ENCODE peak calls at places on chromosomes 2 and 18, in ten cellular contexts. One of them, this sample, is unnamed.

GRCh38 chr2:203737360-203737759 is 30.9 kb downstream of the CD28 start:
- DNase-seq in ecto neural progenitor cell: no peak
- DNase-seq in NCI-H345: no peak
- DNase-seq in activated T-cell treated with anti-CD3 and anti-CD28 coated beads for 1 hour: no peak
- DNase-seq in left colon: no peak
- DNase-seq in T-cell: no peak
- DNase-seq in stimulated activated CD8-positive, alpha-beta memory T cell treated with anti-CD3 and anti-CD28 coated beads, Interleukin-4, amount 100 ng/mL, for 4 hours: no peak
- DNase-seq in renal cortical epithelial cell: no peak
- DNase-seq in HS-27A: no peak
- DNase-seq in GM12878: no peak
- DNase-seq in this sample: no peak

GRCh38 chr2:233907627-233908026 is 9.5 kb upstream of the TRPM8 start:
- DNase-seq in stimulated activated CD8-positive, alpha-beta memory T cell treated with anti-CD3 and anti-CD28 coated beads, Interleukin-4, amount 100 ng/mL, for 4 hours: no peak
- DNase-seq in left colon: no peak
- DNase-seq in NCI-H345: no peak
- DNase-seq in renal cortical epithelial cell: no peak
- DNase-seq in HS-27A: no peak
- DNase-seq in ecto neural progenitor cell: no peak
- DNase-seq in GM12878: no peak
- DNase-seq in activated T-cell treated with anti-CD3 and anti-CD28 coated beads for 1 hour: no peak
- DNase-seq in T-cell: no peak
- DNase-seq in this sample: no peak

GRCh38 chr18:37537868-37538525 is 27.6 kb downstream of the CELF4 start:
- DNase-seq in GM12878: no peak
- DNase-seq in NCI-H345: peak
- DNase-seq in renal cortical epithelial cell: peak
- DNase-seq in HS-27A: peak
- DNase-seq in activated T-cell treated with anti-CD3 and anti-CD28 coated beads for 1 hour: peak
- DNase-seq in left colon: peak
- DNase-seq in stimulated activated CD8-positive, alpha-beta memory T cell treated with anti-CD3 and anti-CD28 coated beads, Interleukin-4, amount 100 ng/mL, for 4 hours: no peak
- DNase-seq in T-cell: peak
- DNase-seq in ecto neural progenitor cell: peak
- DNase-seq in this sample: peak

GRCh38 chr2:122105171-122105884 is 349.9 kb downstream of the TSN start:
- DNase-seq in T-cell: no peak
- DNase-seq in NCI-H345: no peak
- DNase-seq in stimulated activated CD8-positive, alpha-beta memory T cell treated with anti-CD3 and anti-CD28 coated beads, Interleukin-4, amount 100 ng/mL, for 4 hours: no peak
- DNase-seq in ecto neural progenitor cell: no peak
- DNase-seq in left colon: no peak
- DNase-seq in activated T-cell treated with anti-CD3 and anti-CD28 coated beads for 1 hour: no peak
- DNase-seq in HS-27A: no peak
- DNase-seq in renal cortical epithelial cell: no peak
- DNase-seq in GM12878: no peak
- DNase-seq in this sample: no peak

GRCh38 chr18:63070750-63071502 is 248.6 kb downstream of the BCL2 start:
- DNase-seq in renal cortical epithelial cell: no peak
- DNase-seq in T-cell: no peak
- DNase-seq in activated T-cell treated with anti-CD3 and anti-CD28 coated beads for 1 hour: no peak
- DNase-seq in GM12878: no peak
- DNase-seq in stimulated activated CD8-positive, alpha-beta memory T cell treated with anti-CD3 and anti-CD28 coated beads, Interleukin-4, amount 100 ng/mL, for 4 hours: no peak
- DNase-seq in ecto neural progenitor cell: no peak
- DNase-seq in NCI-H345: no peak
- DNase-seq in left colon: no peak
- DNase-seq in HS-27A: no peak
- DNase-seq in this sample: no peak

GRCh38 chr2:29014811-29015414 is 33.8 kb downstream of the TOGARAM2 start:
- DNase-seq in GM12878: no peak
- DNase-seq in NCI-H345: no peak
- DNase-seq in renal cortical epithelial cell: no peak
- DNase-seq in ecto neural progenitor cell: no peak
- DNase-seq in T-cell: peak
- DNase-seq in stimulated activated CD8-positive, alpha-beta memory T cell treated with anti-CD3 and anti-CD28 coated beads, Interleukin-4, amount 100 ng/mL, for 4 hours: peak
- DNase-seq in HS-27A: peak
- DNase-seq in left colon: no peak
- DNase-seq in activated T-cell treated with anti-CD3 and anti-CD28 coated beads for 1 hour: peak
- DNase-seq in this sample: peak

GRCh38 chr18:31302991-31303390 is 15.0 kb upstream of the DSG1 start:
- DNase-seq in renal cortical epithelial cell: peak
- DNase-seq in NCI-H345: no peak
- DNase-seq in ecto neural progenitor cell: no peak
- DNase-seq in activated T-cell treated with anti-CD3 and anti-CD28 coated beads for 1 hour: no peak
- DNase-seq in HS-27A: no peak
- DNase-seq in left colon: no peak
- DNase-seq in stimulated activated CD8-positive, alpha-beta memory T cell treated with anti-CD3 and anti-CD28 coated beads, Interleukin-4, amount 100 ng/mL, for 4 hours: no peak
- DNase-seq in GM12878: no peak
- DNase-seq in T-cell: no peak
- DNase-seq in this sample: no peak

GRCh38 chr2:88170472-88170892 is 336 bp downstream of the THNSL2 start:
- DNase-seq in HS-27A: no peak
- DNase-seq in T-cell: no peak
- DNase-seq in stimulated activated CD8-positive, alpha-beta memory T cell treated with anti-CD3 and anti-CD28 coated beads, Interleukin-4, amount 100 ng/mL, for 4 hours: no peak
- DNase-seq in renal cortical epithelial cell: no peak
- DNase-seq in left colon: no peak
- DNase-seq in ecto neural progenitor cell: no peak
- DNase-seq in GM12878: no peak
- DNase-seq in activated T-cell treated with anti-CD3 and anti-CD28 coated beads for 1 hour: no peak
- DNase-seq in NCI-H345: peak
- DNase-seq in this sample: no peak

GRCh38 chr2:216350214-216350789 is 22.0 kb downstream of the MARCHF4 start:
- DNase-seq in ecto neural progenitor cell: no peak
- DNase-seq in GM12878: no peak
- DNase-seq in NCI-H345: no peak
- DNase-seq in renal cortical epithelial cell: peak
- DNase-seq in HS-27A: no peak
- DNase-seq in activated T-cell treated with anti-CD3 and anti-CD28 coated beads for 1 hour: peak
- DNase-seq in left colon: no peak
- DNase-seq in T-cell: peak
- DNase-seq in stimulated activated CD8-positive, alpha-beta memory T cell treated with anti-CD3 and anti-CD28 coated beads, Interleukin-4, amount 100 ng/mL, for 4 hours: no peak
- DNase-seq in this sample: no peak

GRCh38 chr18:11066038-11066437 is 83.3 kb downstream of the PIEZO2 start:
- DNase-seq in T-cell: no peak
- DNase-seq in stimulated activated CD8-positive, alpha-beta memory T cell treated with anti-CD3 and anti-CD28 coated beads, Interleukin-4, amount 100 ng/mL, for 4 hours: no peak
- DNase-seq in GM12878: no peak
- DNase-seq in ecto neural progenitor cell: no peak
- DNase-seq in activated T-cell treated with anti-CD3 and anti-CD28 coated beads for 1 hour: no peak
- DNase-seq in HS-27A: no peak
- DNase-seq in renal cortical epithelial cell: no peak
- DNase-seq in NCI-H345: no peak
- DNase-seq in left colon: no peak
- DNase-seq in this sample: no peak

GRCh38 chr2:11692966-11693521 is 23.0 kb upstream of the NTSR2 start:
- DNase-seq in HS-27A: no peak
- DNase-seq in left colon: peak
- DNase-seq in stimulated activated CD8-positive, alpha-beta memory T cell treated with anti-CD3 and anti-CD28 coated beads, Interleukin-4, amount 100 ng/mL, for 4 hours: peak
- DNase-seq in GM12878: no peak
- DNase-seq in T-cell: peak
- DNase-seq in activated T-cell treated with anti-CD3 and anti-CD28 coated beads for 1 hour: peak
- DNase-seq in NCI-H345: peak
- DNase-seq in renal cortical epithelial cell: peak
- DNase-seq in ecto neural progenitor cell: no peak
- DNase-seq in this sample: peak

GRCh38 chr2:235659767-235660322 is 166.0 kb downstream of the AGAP1 start:
- DNase-seq in stimulated activated CD8-positive, alpha-beta memory T cell treated with anti-CD3 and anti-CD28 coated beads, Interleukin-4, amount 100 ng/mL, for 4 hours: no peak
- DNase-seq in NCI-H345: no peak
- DNase-seq in left colon: no peak
- DNase-seq in GM12878: no peak
- DNase-seq in HS-27A: no peak
- DNase-seq in ecto neural progenitor cell: no peak
- DNase-seq in activated T-cell treated with anti-CD3 and anti-CD28 coated beads for 1 hour: no peak
- DNase-seq in T-cell: no peak
- DNase-seq in renal cortical epithelial cell: peak
- DNase-seq in this sample: peak

GRCh38 chr2:209642146-209642815 is 129.4 kb upstream of the UNC80 start:
- DNase-seq in renal cortical epithelial cell: peak
- DNase-seq in ecto neural progenitor cell: no peak
- DNase-seq in activated T-cell treated with anti-CD3 and anti-CD28 coated beads for 1 hour: no peak
- DNase-seq in GM12878: no peak
- DNase-seq in left colon: no peak
- DNase-seq in NCI-H345: no peak
- DNase-seq in stimulated activated CD8-positive, alpha-beta memory T cell treated with anti-CD3 and anti-CD28 coated beads, Interleukin-4, amount 100 ng/mL, for 4 hours: no peak
- DNase-seq in HS-27A: no peak
- DNase-seq in T-cell: no peak
- DNase-seq in this sample: no peak

GRCh38 chr2:188391354-188391753 is 99.7 kb downstream of the GULP1 start:
- DNase-seq in stimulated activated CD8-positive, alpha-beta memory T cell treated with anti-CD3 and anti-CD28 coated beads, Interleukin-4, amount 100 ng/mL, for 4 hours: no peak
- DNase-seq in left colon: no peak
- DNase-seq in activated T-cell treated with anti-CD3 and anti-CD28 coated beads for 1 hour: no peak
- DNase-seq in T-cell: no peak
- DNase-seq in GM12878: no peak
- DNase-seq in renal cortical epithelial cell: no peak
- DNase-seq in ecto neural progenitor cell: no peak
- DNase-seq in NCI-H345: no peak
- DNase-seq in HS-27A: no peak
- DNase-seq in this sample: no peak

GRCh38 chr18:23856466-23857175 is 157.9 kb upstream of the TTC39C start:
- DNase-seq in stimulated activated CD8-positive, alpha-beta memory T cell treated with anti-CD3 and anti-CD28 coated beads, Interleukin-4, amount 100 ng/mL, for 4 hours: no peak
- DNase-seq in GM12878: no peak
- DNase-seq in left colon: no peak
- DNase-seq in T-cell: no peak
- DNase-seq in activated T-cell treated with anti-CD3 and anti-CD28 coated beads for 1 hour: no peak
- DNase-seq in ecto neural progenitor cell: no peak
- DNase-seq in HS-27A: no peak
- DNase-seq in renal cortical epithelial cell: peak
- DNase-seq in NCI-H345: no peak
- DNase-seq in this sample: no peak

GRCh38 chr2:169933124-169933711 is 106.0 kb downstream of the UBR3 start:
- DNase-seq in renal cortical epithelial cell: peak
- DNase-seq in ecto neural progenitor cell: no peak
- DNase-seq in left colon: no peak
- DNase-seq in HS-27A: no peak
- DNase-seq in activated T-cell treated with anti-CD3 and anti-CD28 coated beads for 1 hour: no peak
- DNase-seq in stimulated activated CD8-positive, alpha-beta memory T cell treated with anti-CD3 and anti-CD28 coated beads, Interleukin-4, amount 100 ng/mL, for 4 hours: no peak
- DNase-seq in GM12878: no peak
- DNase-seq in NCI-H345: peak
- DNase-seq in T-cell: no peak
- DNase-seq in this sample: peak

GRCh38 chr2:32812316-32812715 is 134.4 kb upstream of the LTBP1 start:
- DNase-seq in renal cortical epithelial cell: peak
- DNase-seq in activated T-cell treated with anti-CD3 and anti-CD28 coated beads for 1 hour: no peak
- DNase-seq in HS-27A: no peak
- DNase-seq in stimulated activated CD8-positive, alpha-beta memory T cell treated with anti-CD3 and anti-CD28 coated beads, Interleukin-4, amount 100 ng/mL, for 4 hours: no peak
- DNase-seq in NCI-H345: no peak
- DNase-seq in GM12878: no peak
- DNase-seq in ecto neural progenitor cell: no peak
- DNase-seq in left colon: no peak
- DNase-seq in T-cell: no peak
- DNase-seq in this sample: no peak

GRCh38 chr2:26988165-26988879 is 17.9 kb downstream of the MAPRE3 start:
- DNase-seq in HS-27A: no peak
- DNase-seq in activated T-cell treated with anti-CD3 and anti-CD28 coated beads for 1 hour: no peak
- DNase-seq in renal cortical epithelial cell: peak
- DNase-seq in T-cell: no peak
- DNase-seq in NCI-H345: no peak
- DNase-seq in GM12878: no peak
- DNase-seq in ecto neural progenitor cell: no peak
- DNase-seq in stimulated activated CD8-positive, alpha-beta memory T cell treated with anti-CD3 and anti-CD28 coated beads, Interleukin-4, amount 100 ng/mL, for 4 hours: no peak
- DNase-seq in left colon: no peak
- DNase-seq in this sample: no peak

GRCh38 chr2:109258376-109258775 is 129.4 kb downstream of the SH3RF3 start:
- DNase-seq in renal cortical epithelial cell: no peak
- DNase-seq in stimulated activated CD8-positive, alpha-beta memory T cell treated with anti-CD3 and anti-CD28 coated beads, Interleukin-4, amount 100 ng/mL, for 4 hours: no peak
- DNase-seq in left colon: no peak
- DNase-seq in T-cell: no peak
- DNase-seq in GM12878: no peak
- DNase-seq in NCI-H345: no peak
- DNase-seq in activated T-cell treated with anti-CD3 and anti-CD28 coated beads for 1 hour: no peak
- DNase-seq in ecto neural progenitor cell: no peak
- DNase-seq in HS-27A: no peak
- DNase-seq in this sample: no peak

GRCh38 chr2:229920011-229920781 is 1.6 kb downstream of the TRIP12 start:
- DNase-seq in renal cortical epithelial cell: no peak
- DNase-seq in T-cell: peak
- DNase-seq in ecto neural progenitor cell: peak
- DNase-seq in activated T-cell treated with anti-CD3 and anti-CD28 coated beads for 1 hour: peak
- DNase-seq in NCI-H345: no peak
- DNase-seq in HS-27A: no peak
- DNase-seq in left colon: no peak
- DNase-seq in stimulated activated CD8-positive, alpha-beta memory T cell treated with anti-CD3 and anti-CD28 coated beads, Interleukin-4, amount 100 ng/mL, for 4 hours: no peak
- DNase-seq in GM12878: no peak
- DNase-seq in this sample: no peak

GRCh38 chr2:191691016-191691725 is 13.2 kb downstream of the NABP1 start:
- DNase-seq in HS-27A: peak
- DNase-seq in GM12878: peak
- DNase-seq in T-cell: peak
- DNase-seq in stimulated activated CD8-positive, alpha-beta memory T cell treated with anti-CD3 and anti-CD28 coated beads, Interleukin-4, amount 100 ng/mL, for 4 hours: no peak
- DNase-seq in left colon: no peak
- DNase-seq in renal cortical epithelial cell: peak
- DNase-seq in activated T-cell treated with anti-CD3 and anti-CD28 coated beads for 1 hour: no peak
- DNase-seq in ecto neural progenitor cell: no peak
- DNase-seq in NCI-H345: peak
- DNase-seq in this sample: peak

GRCh38 chr2:85599468-85600234 is 2.8 kb downstream of the TMEM150A start:
- DNase-seq in T-cell: no peak
- DNase-seq in left colon: no peak
- DNase-seq in renal cortical epithelial cell: no peak
- DNase-seq in NCI-H345: no peak
- DNase-seq in GM12878: no peak
- DNase-seq in ecto neural progenitor cell: no peak
- DNase-seq in activated T-cell treated with anti-CD3 and anti-CD28 coated beads for 1 hour: no peak
- DNase-seq in HS-27A: no peak
- DNase-seq in stimulated activated CD8-positive, alpha-beta memory T cell treated with anti-CD3 and anti-CD28 coated beads, Interleukin-4, amount 100 ng/mL, for 4 hours: no peak
- DNase-seq in this sample: no peak

GRCh38 chr2:172655091-172655837 is 80.4 kb upstream of the RAPGEF4 start:
- DNase-seq in NCI-H345: no peak
- DNase-seq in activated T-cell treated with anti-CD3 and anti-CD28 coated beads for 1 hour: no peak
- DNase-seq in HS-27A: peak
- DNase-seq in renal cortical epithelial cell: peak
- DNase-seq in ecto neural progenitor cell: no peak
- DNase-seq in left colon: no peak
- DNase-seq in stimulated activated CD8-positive, alpha-beta memory T cell treated with anti-CD3 and anti-CD28 coated beads, Interleukin-4, amount 100 ng/mL, for 4 hours: no peak
- DNase-seq in T-cell: no peak
- DNase-seq in GM12878: no peak
- DNase-seq in this sample: peak

GRCh38 chr18:23932385-23933067 is 82.0 kb upstream of the TTC39C start:
- DNase-seq in T-cell: no peak
- DNase-seq in renal cortical epithelial cell: peak
- DNase-seq in activated T-cell treated with anti-CD3 and anti-CD28 coated beads for 1 hour: no peak
- DNase-seq in left colon: no peak
- DNase-seq in HS-27A: no peak
- DNase-seq in GM12878: no peak
- DNase-seq in NCI-H345: no peak
- DNase-seq in stimulated activated CD8-positive, alpha-beta memory T cell treated with anti-CD3 and anti-CD28 coated beads, Interleukin-4, amount 100 ng/mL, for 4 hours: no peak
- DNase-seq in ecto neural progenitor cell: no peak
- DNase-seq in this sample: no peak

GRCh38 chr2:73032702-73033097 is 38.8 kb downstream of the SFXN5 start:
- DNase-seq in stimulated activated CD8-positive, alpha-beta memory T cell treated with anti-CD3 and anti-CD28 coated beads, Interleukin-4, amount 100 ng/mL, for 4 hours: no peak
- DNase-seq in T-cell: no peak
- DNase-seq in left colon: no peak
- DNase-seq in HS-27A: no peak
- DNase-seq in ecto neural progenitor cell: no peak
- DNase-seq in activated T-cell treated with anti-CD3 and anti-CD28 coated beads for 1 hour: no peak
- DNase-seq in renal cortical epithelial cell: no peak
- DNase-seq in NCI-H345: no peak
- DNase-seq in GM12878: no peak
- DNase-seq in this sample: no peak

GRCh38 chr2:37985333-37985732 is 60.2 kb downstream of the RMDN2 start:
- DNase-seq in HS-27A: no peak
- DNase-seq in T-cell: no peak
- DNase-seq in GM12878: peak
- DNase-seq in activated T-cell treated with anti-CD3 and anti-CD28 coated beads for 1 hour: no peak
- DNase-seq in renal cortical epithelial cell: peak
- DNase-seq in left colon: no peak
- DNase-seq in NCI-H345: no peak
- DNase-seq in stimulated activated CD8-positive, alpha-beta memory T cell treated with anti-CD3 and anti-CD28 coated beads, Interleukin-4, amount 100 ng/mL, for 4 hours: no peak
- DNase-seq in ecto neural progenitor cell: no peak
- DNase-seq in this sample: no peak

GRCh38 chr2:24365051-24365450 is 4.7 kb upstream of the ITSN2 start:
- DNase-seq in ecto neural progenitor cell: no peak
- DNase-seq in renal cortical epithelial cell: peak
- DNase-seq in HS-27A: no peak
- DNase-seq in left colon: peak
- DNase-seq in activated T-cell treated with anti-CD3 and anti-CD28 coated beads for 1 hour: no peak
- DNase-seq in T-cell: no peak
- DNase-seq in NCI-H345: no peak
- DNase-seq in stimulated activated CD8-positive, alpha-beta memory T cell treated with anti-CD3 and anti-CD28 coated beads, Interleukin-4, amount 100 ng/mL, for 4 hours: no peak
- DNase-seq in GM12878: no peak
- DNase-seq in this sample: no peak

GRCh38 chr2:188524519-188525113 is 232.9 kb downstream of the GULP1 start:
- DNase-seq in GM12878: no peak
- DNase-seq in renal cortical epithelial cell: peak
- DNase-seq in stimulated activated CD8-positive, alpha-beta memory T cell treated with anti-CD3 and anti-CD28 coated beads, Interleukin-4, amount 100 ng/mL, for 4 hours: no peak
- DNase-seq in activated T-cell treated with anti-CD3 and anti-CD28 coated beads for 1 hour: no peak
- DNase-seq in ecto neural progenitor cell: no peak
- DNase-seq in NCI-H345: peak
- DNase-seq in HS-27A: peak
- DNase-seq in left colon: no peak
- DNase-seq in T-cell: no peak
- DNase-seq in this sample: peak